ENCODE peak calls at places on chromosomes 13 and 19, in five cellular contexts. One of them, this sample, is unnamed. For H3K4me1, the result is how much of the 10 kb centered on the place peaks cover.

GRCh38 chr13:62119739-62120700 is 704.4 kb upstream of the PCDH20 start:
- DNase-seq in H9: no peak
- DNase-seq in IMR-90: peak
- DNase-seq in fibroblast of lung: peak
- DNase-seq in NT2/D1: no peak
- DNase-seq in this sample: no peak

GRCh38 chr13:86563308-86563707 is 764.1 kb upstream of the SLITRK6 start:
- DNase-seq in H9: no peak
- DNase-seq in IMR-90: peak
- DNase-seq in fibroblast of lung: peak
- DNase-seq in NT2/D1: no peak
- DNase-seq in this sample: no peak

GRCh38 chr13:31725841-31726240 is 13.5 kb upstream of the RXFP2 start:
- DNase-seq in H9: no peak
- DNase-seq in IMR-90: no peak
- DNase-seq in fibroblast of lung: no peak
- DNase-seq in NT2/D1: no peak
- DNase-seq in this sample: no peak

GRCh38 chr13:30978981-30979956 is 46.8 kb downstream of the TEX26 start:
- DNase-seq in H9: peak
- DNase-seq in IMR-90: no peak
- DNase-seq in fibroblast of lung: no peak
- DNase-seq in NT2/D1: peak
- DNase-seq in this sample: peak

GRCh38 chr13:35729926-35730627 is 253.6 kb upstream of the MAB21L1 start:
- DNase-seq in H9: no peak
- DNase-seq in IMR-90: no peak
- DNase-seq in fibroblast of lung: no peak
- DNase-seq in NT2/D1: no peak
- DNase-seq in this sample: no peak

GRCh38 chr13:109148243-109148642 is 518.8 kb downstream of the MYO16 start:
- DNase-seq in H9: no peak
- DNase-seq in IMR-90: peak
- DNase-seq in fibroblast of lung: peak
- DNase-seq in NT2/D1: no peak
- DNase-seq in this sample: no peak

GRCh38 chr13:99336750-99337149 is 29.6 kb upstream of the GPR183 start:
- DNase-seq in H9: no peak
- DNase-seq in IMR-90: no peak
- DNase-seq in fibroblast of lung: no peak
- DNase-seq in NT2/D1: no peak
- DNase-seq in this sample: no peak

GRCh38 chr13:105276571-105276970 is 1258.9 kb downstream of the EFNB2 start:
- DNase-seq in H9: no peak
- DNase-seq in IMR-90: no peak
- DNase-seq in fibroblast of lung: no peak
- DNase-seq in NT2/D1: no peak
- DNase-seq in this sample: no peak

GRCh38 chr19:20333508-20333907 is 166.5 kb downstream of the ZNF486 start:
- DNase-seq in H9: no peak
- DNase-seq in IMR-90: no peak
- DNase-seq in fibroblast of lung: no peak
- DNase-seq in NT2/D1: no peak
- DNase-seq in this sample: no peak

GRCh38 chr19:39407644-39408391 is 1.2 kb downstream of the ZFP36 start:
- DNase-seq in H9: no peak
- DNase-seq in IMR-90: no peak
- DNase-seq in fibroblast of lung: peak
- DNase-seq in NT2/D1: no peak
- DNase-seq in this sample: peak

GRCh38 chr19:12113121-12113520 is 27.0 kb downstream of the ZNF20 start:
- DNase-seq in H9: no peak
- DNase-seq in IMR-90: no peak
- DNase-seq in fibroblast of lung: no peak
- DNase-seq in NT2/D1: no peak
- DNase-seq in this sample: no peak

GRCh38 chr13:79183231-79183630 is 222.8 kb downstream of the RBM26 start:
- DNase-seq in H9: no peak
- DNase-seq in IMR-90: no peak
- DNase-seq in fibroblast of lung: no peak
- DNase-seq in NT2/D1: no peak
- DNase-seq in this sample: no peak

GRCh38 chr13:26895081-26895807 is 134.7 kb upstream of the GPR12 start:
- DNase-seq in H9: peak
- DNase-seq in IMR-90: no peak
- DNase-seq in fibroblast of lung: no peak
- DNase-seq in NT2/D1: no peak
- DNase-seq in this sample: peak

GRCh38 chr13:113832204-113832603 is 31.7 kb downstream of the GAS6 start:
- DNase-seq in H9: no peak
- DNase-seq in IMR-90: no peak
- DNase-seq in fibroblast of lung: no peak
- DNase-seq in NT2/D1: no peak
- DNase-seq in this sample: no peak

GRCh38 chr19:12365094-12365371 is 450 bp downstream of the ZNF442 start:
- DNase-seq in H9: no peak
- DNase-seq in IMR-90: peak
- DNase-seq in fibroblast of lung: peak
- DNase-seq in NT2/D1: no peak
- DNase-seq in this sample: no peak

GRCh38 chr13:34587586-34587985 is 354.5 kb upstream of the NBEA start:
- DNase-seq in H9: no peak
- DNase-seq in IMR-90: no peak
- DNase-seq in fibroblast of lung: no peak
- DNase-seq in NT2/D1: no peak
- DNase-seq in this sample: no peak

GRCh38 chr13:75934889-75935288 is 298.8 kb downstream of the LMO7 start:
- DNase-seq in H9: no peak
- DNase-seq in IMR-90: peak
- DNase-seq in fibroblast of lung: peak
- DNase-seq in NT2/D1: no peak
- DNase-seq in this sample: no peak

GRCh38 chr19:3380829-3381228 is 14.4 kb downstream of the NFIC start:
- DNase-seq in H9: no peak
- DNase-seq in IMR-90: no peak
- DNase-seq in fibroblast of lung: no peak
- DNase-seq in NT2/D1: no peak
- DNase-seq in this sample: no peak
- H3K4me1 ChIP-seq in H9: under half
- H3K4me1 ChIP-seq in IMR-90: under half
- H3K4me1 ChIP-seq in fibroblast of lung: under half
- H3K4me1 ChIP-seq in NT2/D1: under half
- H3K4me1 ChIP-seq in this sample: under half

DNA sequence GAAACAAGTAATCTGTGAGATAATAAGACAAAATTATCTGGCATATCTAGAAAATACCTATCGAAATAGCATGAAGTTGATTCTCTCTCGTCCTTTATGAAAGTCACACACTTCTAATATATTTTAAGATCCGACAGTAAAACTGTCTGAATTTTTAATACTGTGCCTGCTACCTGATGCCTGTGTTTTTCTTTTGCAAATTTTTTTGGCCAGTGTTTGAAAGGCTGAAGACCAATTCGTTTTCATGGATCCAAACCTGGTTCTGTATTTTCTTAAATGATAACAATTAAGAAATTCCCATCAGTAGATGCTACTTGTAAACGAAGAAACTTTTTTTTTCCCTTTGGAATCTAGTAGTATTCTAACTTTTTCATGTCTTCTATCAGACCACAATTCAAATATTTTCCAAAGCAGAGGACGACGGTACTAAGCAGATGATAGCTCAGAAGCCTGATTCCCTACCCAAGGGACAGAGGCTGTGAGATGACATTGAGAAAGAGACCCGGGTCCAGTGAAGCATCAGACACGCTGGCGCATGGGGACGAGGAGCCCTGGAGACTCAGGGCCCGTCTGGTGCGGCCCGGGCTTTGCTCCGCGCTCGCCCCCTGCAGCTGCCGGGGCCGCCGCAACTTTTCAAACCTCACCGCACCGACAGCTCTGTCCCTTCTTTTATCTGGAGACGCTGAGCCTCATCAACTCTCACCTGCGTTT is 49.5 kb upstream of the PABPC3 start:
- DNase-seq in H9: peak
- DNase-seq in IMR-90: no peak
- DNase-seq in fibroblast of lung: no peak
- DNase-seq in NT2/D1: no peak
- DNase-seq in this sample: peak
- H3K9ac ChIP-seq in H9: peak
- H3K9ac ChIP-seq in IMR-90: no peak
- H3K9ac ChIP-seq in fibroblast of lung: no peak
- H3K9ac ChIP-seq in NT2/D1: peak
- H3K9ac ChIP-seq in this sample: no peak

DNA sequence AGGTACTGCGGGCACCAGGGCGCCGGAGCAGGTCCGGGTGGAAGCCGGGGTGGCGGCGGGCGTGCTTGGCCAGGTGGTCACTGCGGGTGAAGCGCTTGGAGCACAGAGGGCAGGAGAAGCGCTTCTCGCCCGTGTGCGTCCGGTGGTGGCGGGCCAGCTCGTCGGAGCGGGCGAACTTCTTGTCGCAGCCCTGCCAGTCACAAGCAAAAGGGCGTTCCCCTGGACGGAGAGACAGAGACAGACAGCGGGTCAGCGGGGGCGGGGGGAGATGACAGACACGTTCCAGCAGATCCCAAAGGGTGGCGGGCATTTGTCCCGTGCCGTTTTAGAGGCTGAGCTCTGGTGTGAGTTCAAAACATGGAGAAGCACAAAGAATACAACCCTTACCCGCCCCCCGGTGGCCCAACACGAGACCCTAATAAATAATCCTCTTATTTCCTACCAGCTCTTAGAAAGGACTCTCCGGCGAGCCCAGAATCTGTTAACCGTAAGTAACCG is 6.3 kb upstream of the REXO1 start:
- DNase-seq in H9: peak
- DNase-seq in IMR-90: no peak
- DNase-seq in fibroblast of lung: no peak
- DNase-seq in NT2/D1: no peak
- DNase-seq in this sample: no peak
- H3K4me1 ChIP-seq in H9: under half
- H3K4me1 ChIP-seq in IMR-90: under half
- H3K4me1 ChIP-seq in fibroblast of lung: under half
- H3K4me1 ChIP-seq in NT2/D1: under half
- H3K4me1 ChIP-seq in this sample: under half

GRCh38 chr19:44848036-44848804 is 2.1 kb downstream of the NECTIN2 start:
- DNase-seq in H9: peak
- DNase-seq in IMR-90: peak
- DNase-seq in fibroblast of lung: peak
- DNase-seq in NT2/D1: no peak
- DNase-seq in this sample: peak
- H3K9ac ChIP-seq in H9: peak
- H3K9ac ChIP-seq in IMR-90: peak
- H3K9ac ChIP-seq in fibroblast of lung: peak
- H3K9ac ChIP-seq in NT2/D1: peak
- H3K9ac ChIP-seq in this sample: peak

GRCh38 chr13:91729859-91730258 is 331.4 kb downstream of the GPC5 start:
- DNase-seq in H9: no peak
- DNase-seq in IMR-90: no peak
- DNase-seq in fibroblast of lung: no peak
- DNase-seq in NT2/D1: no peak
- DNase-seq in this sample: no peak
- H3K4me1 ChIP-seq in H9: under half
- H3K4me1 ChIP-seq in IMR-90: under half
- H3K4me1 ChIP-seq in fibroblast of lung: under half
- H3K4me1 ChIP-seq in NT2/D1: under half
- H3K4me1 ChIP-seq in this sample: under half

DNA sequence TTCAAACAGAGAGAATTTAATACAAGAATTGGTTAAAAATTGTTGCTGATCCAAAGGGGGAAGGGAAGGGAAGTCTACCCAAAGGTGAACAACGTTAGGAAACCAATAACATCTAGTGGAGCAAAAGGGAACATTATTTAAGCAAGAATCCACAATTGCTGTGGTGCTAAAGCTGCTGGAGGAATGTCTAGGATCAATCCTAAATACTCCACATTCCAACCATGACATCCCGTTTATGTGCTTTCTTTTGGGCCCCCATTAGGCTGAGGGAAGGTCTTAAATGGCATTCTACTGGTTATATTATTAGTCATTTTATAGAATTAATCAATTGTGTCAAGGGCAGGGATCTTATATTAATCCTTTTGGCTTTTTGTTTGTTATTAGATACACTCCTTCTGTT is 39.9 kb upstream of the VWA8 start:
- DNase-seq in H9: no peak
- DNase-seq in IMR-90: no peak
- DNase-seq in fibroblast of lung: no peak
- DNase-seq in NT2/D1: no peak
- DNase-seq in this sample: no peak
- H3K9ac ChIP-seq in H9: no peak
- H3K9ac ChIP-seq in IMR-90: no peak
- H3K9ac ChIP-seq in fibroblast of lung: no peak
- H3K9ac ChIP-seq in NT2/D1: no peak
- H3K9ac ChIP-seq in this sample: no peak

GRCh38 chr19:48635263-48635965 is 1.8 kb downstream of the DBP start:
- DNase-seq in H9: peak
- DNase-seq in IMR-90: no peak
- DNase-seq in fibroblast of lung: no peak
- DNase-seq in NT2/D1: no peak
- DNase-seq in this sample: peak
- H3K4me1 ChIP-seq in H9: under half
- H3K4me1 ChIP-seq in IMR-90: under half
- H3K4me1 ChIP-seq in fibroblast of lung: under half
- H3K4me1 ChIP-seq in NT2/D1: under half
- H3K4me1 ChIP-seq in this sample: under half

DNA sequence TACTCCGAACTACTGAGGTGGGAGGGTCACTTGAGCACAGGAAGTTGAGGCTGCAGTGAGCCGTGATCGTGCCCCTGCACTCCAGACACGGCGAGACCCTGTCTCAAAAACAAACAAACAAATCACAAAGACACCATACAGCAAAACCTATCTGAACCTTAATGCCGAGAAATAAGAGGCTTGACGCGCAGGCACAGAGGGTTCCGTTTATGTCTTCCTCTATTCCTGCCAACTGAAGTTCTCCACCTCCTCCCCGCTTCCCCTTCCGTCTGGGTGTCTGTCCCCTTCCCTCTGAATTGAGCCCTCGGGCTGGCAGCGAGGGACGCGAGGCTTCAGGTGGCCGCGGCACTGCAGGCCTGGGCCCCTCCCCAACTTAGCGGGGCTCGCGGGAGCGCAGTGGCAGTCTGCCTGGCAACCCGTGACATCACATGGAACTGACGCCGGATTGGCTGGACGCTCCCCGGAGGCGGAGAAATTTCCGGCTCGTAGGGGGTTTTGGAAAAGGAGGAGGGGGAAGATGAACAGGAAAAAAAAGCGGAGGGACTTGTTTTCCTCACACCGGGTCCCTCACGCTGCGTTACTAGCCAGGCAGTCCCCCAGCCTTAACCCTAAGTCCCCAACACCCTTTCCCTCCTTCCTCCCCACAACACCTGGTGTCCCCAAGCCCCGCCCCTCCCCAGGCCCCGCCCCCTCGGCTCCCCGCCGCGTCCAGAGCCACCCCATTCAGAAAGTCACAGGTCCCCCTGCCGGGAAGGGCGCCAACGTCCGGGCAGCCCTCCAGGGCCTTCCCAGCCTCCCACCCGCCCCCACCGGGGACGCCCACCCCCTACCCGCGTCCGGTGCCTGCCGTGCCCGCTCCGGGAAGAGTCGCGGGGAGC is 1.1 kb upstream of the MYBPC2 start:
- DNase-seq in H9: peak
- DNase-seq in IMR-90: peak
- DNase-seq in fibroblast of lung: peak
- DNase-seq in NT2/D1: peak
- DNase-seq in this sample: peak
- H3K9ac ChIP-seq in H9: peak
- H3K9ac ChIP-seq in IMR-90: peak
- H3K9ac ChIP-seq in fibroblast of lung: peak
- H3K9ac ChIP-seq in NT2/D1: peak
- H3K9ac ChIP-seq in this sample: peak